ENCODE peak calls at places on chromosomes 4 and X, in seven cellular contexts. H, O, J, B, N, Y and G are unnamed samples.

GRCh38 chrX:139194571-139195280 is 335.8 kb upstream of the F9 start:
- DNase-seq in N (no peak), J (peak), B (no peak), O (no peak), Y (no peak), H (no peak), G (peak)

GRCh38 chr4:31194823-31195222 is 474.7 kb downstream of the PCDH7 start:
- DNase-seq in B (no peak), H (no peak), O (no peak), N (no peak), J (no peak), Y (no peak), G (no peak)

GRCh38 chrX:20244936-20245335 is 21.8 kb downstream of the RPS6KA3 start:
- DNase-seq in J (no peak), Y (no peak), O (peak), N (no peak), B (no peak), H (no peak), G (no peak)

GRCh38 chr4:123415977-123416376 is 19.4 kb downstream of the SPRY1 start:
- DNase-seq in N (peak), Y (no peak), B (peak), J (no peak), H (no peak), O (peak), G (no peak)

GRCh38 chr4:157810137-157810774 is 362.6 kb downstream of the GASK1B start:
- DNase-seq in Y (no peak), B (no peak), H (no peak), J (no peak), N (no peak), O (no peak), G (no peak)

GRCh38 chrX:154348646-154349358 is 25.6 kb downstream of the FLNA start:
- DNase-seq in B (no peak), Y (no peak), H (no peak), N (no peak), J (no peak), O (no peak), G (peak)

GRCh38 chrX:39903343-39903742 is 194.4 kb downstream of the BCOR start:
- DNase-seq in J (no peak), Y (no peak), H (no peak), O (peak), B (peak), N (no peak), G (no peak)

GRCh38 chr4:2299794-2300193 is 37.9 kb upstream of the MXD4 start:
- DNase-seq in B (no peak), O (no peak), J (no peak), H (no peak), N (no peak), Y (no peak), G (no peak)

GRCh38 chr4:174255790-174256189 is 27.7 kb downstream of the FBXO8 start:
- DNase-seq in N (peak), H (no peak), O (peak), J (no peak), Y (no peak), B (peak), G (no peak)

GRCh38 chr4:52959545-52959944 is 97.4 kb downstream of the RASL11B start:
- DNase-seq in Y (no peak), J (no peak), O (peak), N (no peak), H (no peak), B (no peak), G (no peak)

GRCh38 chr4:163693776-163694175 is 199.3 kb downstream of the TMA16 start:
- DNase-seq in Y (no peak), H (no peak), N (no peak), B (peak), J (no peak), O (peak), G (no peak)

GRCh38 chr4:150355404-150355803 is 226.5 kb upstream of the MAB21L2 start:
- DNase-seq in O (no peak), H (no peak), B (no peak), Y (no peak), J (no peak), N (no peak), G (no peak)

GRCh38 chr4:70531981-70532380 is 13.6 kb downstream of the AMTN start:
- DNase-seq in H (no peak), B (no peak), Y (no peak), N (no peak), O (no peak), J (no peak), G (peak)

GRCh38 chrX:109839694-109840358 is 106.8 kb upstream of the ACSL4 start:
- DNase-seq in B (peak), J (peak), O (no peak), Y (peak), N (peak), H (no peak), G (peak)

GRCh38 chrX:82218361-82218760 is 1016.5 kb downstream of the SH3BGRL start:
- DNase-seq in J (no peak), N (no peak), B (peak), Y (no peak), H (peak), O (peak), G (peak)

GRCh38 chrX:153649178-153649914 is 2.3 kb downstream of the DUSP9 start:
- DNase-seq in J (peak), Y (peak), B (no peak), O (no peak), H (no peak), N (peak), G (peak)

GRCh38 chr4:985123-985830 is 1.6 kb upstream of the IDUA start:
- DNase-seq in J (peak), O (no peak), N (peak), H (no peak), Y (peak), B (peak), G (peak)

GRCh38 chr4:8867624-8868320 is 3.9 kb downstream of the HMX1 start:
- DNase-seq in B (no peak), J (no peak), Y (peak), H (no peak), N (no peak), O (no peak), G (no peak)

GRCh38 chr4:149164282-149164681 is 651.4 kb downstream of the IQCM start:
- DNase-seq in B (peak), N (no peak), O (peak), H (peak), J (peak), Y (peak), G (peak)

GRCh38 chr4:121690001-121690400 is 6.8 kb downstream of the ANXA5 start:
- DNase-seq in O (peak), J (no peak), B (peak), H (no peak), Y (no peak), N (peak), G (no peak)

GRCh38 chr4:121696641-121697461 is at the start of gene ANXA5:
- DNase-seq in Y (peak), N (peak), B (peak), H (peak), O (peak), J (peak), G (peak)

GRCh38 chr4:121696140-121696640 is 590 bp downstream of the ANXA5 start:
- DNase-seq in H (no peak), N (peak), J (no peak), Y (peak), B (peak), O (peak), G (peak)

GRCh38 chr4:121692261-121692660 is 4.5 kb downstream of the ANXA5 start:
- DNase-seq in B (no peak), N (no peak), O (no peak), Y (no peak), J (no peak), H (no peak), G (no peak)

GRCh38 chr4:121693450-121693849 is 3.3 kb downstream of the ANXA5 start:
- DNase-seq in H (no peak), B (no peak), N (no peak), J (no peak), Y (no peak), O (peak), G (no peak)
- H2AK5ac ChIP-seq in H (no peak), B (no peak), N (no peak), J (no peak), Y (no peak), O (no peak), G (no peak)

DNA sequence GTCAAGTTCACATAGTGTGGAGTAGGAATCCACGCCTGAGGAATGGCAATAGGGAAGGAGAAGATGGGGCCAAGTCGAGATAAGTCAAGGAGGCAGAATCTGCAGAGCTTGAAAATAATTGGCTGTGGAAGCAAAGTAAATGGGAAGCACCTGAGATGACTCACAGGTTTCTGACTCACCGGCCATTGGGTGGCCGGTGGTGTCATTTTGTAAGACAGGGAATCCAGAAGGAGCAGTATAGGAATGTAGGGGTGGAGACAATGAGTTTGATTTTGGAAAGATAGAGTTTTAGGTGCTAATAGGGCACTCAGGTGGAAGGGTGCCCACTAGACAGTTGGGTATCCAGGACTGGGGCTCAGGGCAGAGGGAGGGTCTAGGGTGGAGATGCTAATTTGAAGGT is 201.0 kb upstream of the MAMLD1 start:
- DNase-seq in N (peak), Y (no peak), O (no peak), H (no peak), J (no peak), B (no peak), G (peak)
- H2AK5ac ChIP-seq in N (no peak), Y (no peak), O (no peak), H (no peak), J (no peak), B (no peak), G (no peak)

DNA sequence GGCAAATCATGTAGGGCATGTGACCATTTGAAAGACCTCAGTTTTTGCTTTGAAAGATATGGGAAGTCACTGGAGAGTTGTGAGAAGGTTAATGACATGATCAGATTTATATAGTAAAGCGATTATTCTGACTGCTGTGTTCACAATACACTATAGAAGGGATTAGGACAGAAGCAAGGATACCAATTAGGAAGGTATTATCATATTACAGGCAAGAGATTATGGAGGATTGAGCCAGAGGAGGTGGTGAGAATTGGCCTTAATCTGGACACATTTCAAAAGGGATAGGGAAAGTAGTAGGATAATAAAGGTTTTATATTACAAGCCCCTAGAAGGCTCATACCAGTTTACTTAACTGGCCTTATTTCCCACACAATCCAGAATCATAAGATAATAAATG is 124.9 kb upstream of the POF1B start:
- DNase-seq in J (no peak), N (no peak), H (no peak), Y (no peak), B (no peak), O (no peak), G (no peak)
- H2AK5ac ChIP-seq in J (no peak), N (no peak), H (no peak), Y (no peak), B (no peak), O (no peak), G (no peak)

DNA sequence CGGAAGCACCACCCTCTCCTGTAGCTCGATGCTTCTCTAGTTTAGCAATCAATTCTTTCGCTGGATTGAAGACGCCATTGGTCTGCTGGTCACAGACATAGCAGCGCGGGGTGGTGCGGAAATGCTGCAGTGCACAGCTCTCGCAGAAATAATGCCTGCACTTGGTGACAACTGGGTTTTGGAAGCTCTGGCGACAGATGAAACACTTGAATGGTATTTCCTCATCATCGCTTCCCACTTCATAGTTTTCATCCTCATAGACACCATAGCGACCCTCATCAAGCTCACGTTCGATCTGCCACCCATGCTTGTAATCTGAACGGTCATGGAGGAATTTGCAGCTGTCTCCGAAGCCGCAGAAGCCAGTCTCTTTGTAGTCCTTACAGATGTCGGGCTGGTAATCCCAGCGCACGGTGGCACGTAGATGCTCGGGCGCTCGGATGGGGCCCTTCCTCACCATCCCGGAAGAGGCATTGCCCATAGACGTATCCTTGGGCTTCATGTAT is 854 bp downstream of the RNF113A start:
- DNase-seq in O (peak), B (peak), H (no peak), J (no peak), N (peak), Y (no peak), G (peak)
- H2AK5ac ChIP-seq in O (peak), B (no peak), H (no peak), J (no peak), N (no peak), Y (no peak), G (no peak)

GRCh38 chr4:88148560-88148959 is 9.9 kb downstream of the ABCG2 start:
- DNase-seq in J (no peak), B (peak), N (no peak), O (no peak), H (no peak), Y (no peak), G (no peak)
- H2AK5ac ChIP-seq in J (no peak), B (no peak), N (peak), O (no peak), H (no peak), Y (no peak), G (no peak)

GRCh38 chr4:46249106-46249505 is 125.3 kb upstream of the GABRG1 start:
- DNase-seq in Y (no peak), N (no peak), O (no peak), J (no peak), H (no peak), B (no peak), G (peak)

GRCh38 chr4:46258436-46258835 is 131.5 kb downstream of the GABRA2 start:
- DNase-seq in H (no peak), N (no peak), B (no peak), J (no peak), O (no peak), Y (no peak), G (no peak)

GRCh38 chr4:46250997-46251396 is 127.1 kb upstream of the GABRG1 start:
- DNase-seq in N (no peak), H (no peak), Y (no peak), O (no peak), B (no peak), J (no peak), G (no peak)

GRCh38 chr4:46254788-46255187 is 130.9 kb upstream of the GABRG1 start:
- DNase-seq in B (peak), O (peak), N (no peak), H (no peak), Y (no peak), J (no peak), G (peak)
- H2AK5ac ChIP-seq in B (no peak), O (no peak), N (no peak), H (no peak), Y (no peak), J (no peak), G (no peak)

DNA sequence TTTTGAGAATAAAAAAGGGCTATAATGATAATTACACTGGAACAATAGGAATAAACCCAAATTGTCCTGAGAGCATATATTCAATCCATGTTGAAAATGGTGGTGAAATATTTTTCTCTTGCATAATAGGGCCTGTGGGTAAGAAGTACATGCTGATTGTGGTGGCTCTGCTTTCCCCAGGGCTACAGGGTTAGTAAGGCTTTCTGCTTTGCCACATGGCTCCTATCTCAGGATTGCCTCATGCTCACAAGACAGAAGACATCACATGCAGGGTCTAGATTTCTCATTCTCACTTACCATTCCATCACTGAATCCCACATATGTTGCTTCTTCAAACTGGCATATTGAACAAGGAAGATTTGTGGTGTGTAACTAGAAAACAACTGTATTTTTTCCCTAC is 12.4 kb upstream of the VEGFC start:
- DNase-seq in H (no peak), Y (no peak), B (peak), O (peak), J (no peak), N (no peak), G (no peak)
- H2AK5ac ChIP-seq in H (no peak), Y (no peak), B (no peak), O (peak), J (no peak), N (no peak), G (no peak)

DNA sequence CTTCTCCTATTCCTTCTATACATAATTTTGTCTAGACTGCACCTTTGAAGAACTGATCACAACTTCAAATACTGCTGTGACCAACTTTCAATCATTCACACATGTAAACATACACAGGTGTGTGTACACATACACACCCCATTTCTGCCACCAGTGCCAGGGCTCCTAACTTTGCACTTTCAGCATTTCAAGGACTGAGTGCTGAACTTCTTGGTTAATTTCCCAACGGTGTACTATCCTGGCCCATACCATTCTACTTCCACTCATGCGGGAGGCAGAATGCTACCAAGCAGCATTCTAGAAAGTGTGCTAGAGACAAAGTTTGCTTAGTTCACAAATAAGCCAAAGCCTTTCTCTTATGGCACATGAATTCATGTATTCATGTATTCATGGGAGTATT is 51.2 kb downstream of the RPGR start:
- DNase-seq in N (peak), O (no peak), J (no peak), Y (no peak), B (no peak), H (no peak), G (no peak)
- H2AK5ac ChIP-seq in N (no peak), O (no peak), J (no peak), Y (no peak), B (no peak), H (no peak), G (no peak)

GRCh38 chrX:97011540-97011939 is 127.8 kb downstream of the RPA4 start:
- DNase-seq in O (no peak), H (no peak), Y (no peak), J (no peak), B (no peak), N (peak), G (no peak)

GRCh38 chrX:97006167-97006566 is 122.5 kb downstream of the RPA4 start:
- DNase-seq in H (no peak), J (no peak), B (no peak), Y (no peak), N (no peak), O (no peak), G (no peak)

GRCh38 chrX:97009391-97009790 is 125.7 kb downstream of the RPA4 start:
- DNase-seq in B (no peak), N (peak), O (no peak), Y (no peak), J (no peak), H (no peak), G (no peak)
- H2AK5ac ChIP-seq in B (no peak), N (no peak), O (no peak), Y (no peak), J (no peak), H (no peak), G (no peak)